ENCODE peak calls at places on chromosomes 6 and 20, in six cellular contexts. O, S, U, J, E and B are unnamed samples. For H3K4me1, the result is how much of the 10 kb centered on the place peaks cover.

GRCh38 chr6:149202967-149203366 is 114.5 kb upstream of the TAB2 start:
- DNase-seq in U (no peak), S (no peak), E (no peak), J (no peak), O (no peak), B (no peak)

GRCh38 chr6:34671801-34672656 is 24.5 kb downstream of the ILRUN start:
- DNase-seq in O (no peak), J (no peak), S (peak), E (no peak), U (no peak), B (no peak)

GRCh38 chr20:8183526-8183925 is 51.5 kb downstream of the PLCB1 start:
- DNase-seq in S (no peak), J (no peak), O (no peak), U (no peak), E (no peak), B (no peak)

GRCh38 chr6:45697605-45698004 is 318.1 kb downstream of the CLIC5 start:
- DNase-seq in O (no peak), E (no peak), J (no peak), U (no peak), S (no peak), B (no peak)

GRCh38 chr6:24961852-24962251 is 26.1 kb upstream of the RIPOR2 start:
- DNase-seq in U (no peak), S (no peak), J (no peak), O (no peak), E (no peak), B (no peak)

GRCh38 chr6:109718991-109719390 is 27.9 kb downstream of the FIG4 start:
- DNase-seq in E (no peak), U (no peak), O (no peak), J (no peak), S (no peak), B (no peak)

GRCh38 chr6:149363154-149363553 is 36.9 kb upstream of the SUMO4 start:
- DNase-seq in J (no peak), S (no peak), E (no peak), O (no peak), U (no peak), B (no peak)

GRCh38 chr20:62160876-62161275 is 17.3 kb downstream of the SS18L1 start:
- DNase-seq in S (no peak), O (no peak), J (no peak), E (no peak), U (peak), B (no peak)

GRCh38 chr6:63643862-63644261 is 8.3 kb downstream of the PHF3 start:
- DNase-seq in E (no peak), S (no peak), U (no peak), O (no peak), J (no peak), B (no peak)

GRCh38 chr20:37345339-37346231 is at the start of gene SRC:
- DNase-seq in S (peak), J (peak), O (peak), E (peak), U (peak), B (peak)

GRCh38 chr6:157821342-157822033 is 1.6 kb upstream of the SNX9 start:
- DNase-seq in S (no peak), E (no peak), U (no peak), J (no peak), O (no peak), B (no peak)

GRCh38 chr20:57397004-57397692 is 6.0 kb downstream of the RBM38 start:
- DNase-seq in J (no peak), O (no peak), E (peak), U (peak), S (peak), B (no peak)

GRCh38 chr6:14676084-14676483 is 558.5 kb downstream of the CD83 start:
- DNase-seq in O (no peak), J (no peak), U (no peak), E (no peak), S (no peak), B (no peak)

GRCh38 chr6:22457986-22458385 is 111.4 kb upstream of the HDGFL1 start:
- DNase-seq in U (no peak), O (no peak), S (no peak), E (no peak), J (no peak), B (no peak)

GRCh38 chr6:90375681-90376439 is 79.2 kb upstream of the BACH2 start:
- DNase-seq in U (no peak), O (no peak), E (peak), J (no peak), S (no peak), B (no peak)

GRCh38 chr6:138637822-138638221 is 135.7 kb upstream of the CCDC28A start:
- DNase-seq in O (no peak), U (no peak), E (no peak), J (no peak), S (no peak), B (no peak)

GRCh38 chr6:73263570-73263909 is 544 bp upstream of the KHDC1 start:
- DNase-seq in J (no peak), O (no peak), S (no peak), E (no peak), U (no peak), B (no peak)

GRCh38 chr20:51311636-51312479 is 230.7 kb downstream of the NFATC2 start:
- DNase-seq in S (no peak), O (no peak), U (no peak), E (no peak), J (no peak), B (no peak)

GRCh38 chr6:82144852-82145332 is 102.7 kb downstream of the IBTK start:
- DNase-seq in J (peak), S (no peak), U (no peak), O (peak), E (peak), B (peak)

GRCh38 chr6:19891446-19891845 is 54.3 kb downstream of the ID4 start:
- DNase-seq in J (no peak), S (no peak), E (no peak), O (no peak), U (no peak), B (no peak)

GRCh38 chr6:2485116-2485515 is 239.7 kb upstream of the GMDS start:
- DNase-seq in E (peak), S (no peak), J (no peak), O (no peak), U (no peak), B (peak)

GRCh38 chr20:34579936-34580587 is 21.5 kb downstream of the MAP1LC3A start:
- DNase-seq in S (no peak), E (no peak), U (no peak), O (no peak), J (no peak), B (no peak)

GRCh38 chr6:79170915-79171314 is 63.6 kb downstream of the HMGN3 start:
- DNase-seq in E (no peak), S (no peak), J (no peak), O (no peak), U (no peak), B (no peak)

GRCh38 chr6:100296810-100297544 is 167.7 kb downstream of the SIM1 start:
- DNase-seq in E (no peak), O (peak), J (no peak), S (no peak), U (no peak), B (no peak)

GRCh38 chr6:98843274-98844243 is 9.2 kb downstream of the POU3F2 start:
- DNase-seq in U (no peak), J (no peak), O (no peak), S (peak), E (no peak), B (peak)

GRCh38 chr20:40108321-40108720 is 580.7 kb downstream of the MAFB start:
- DNase-seq in O (no peak), E (no peak), J (no peak), U (no peak), S (no peak), B (no peak)

GRCh38 chr20:21102691-21103311 is 3.4 kb downstream of the LINC00237 start:
- DNase-seq in U (peak), O (no peak), E (peak), J (no peak), S (peak), B (peak)

GRCh38 chr6:168344338-168344737 is 24.8 kb upstream of the DACT2 start:
- DNase-seq in E (no peak), U (no peak), S (no peak), O (no peak), J (no peak), B (no peak)

GRCh38 chr6:40956871-40957270 is 82.2 kb downstream of the UNC5CL start:
- DNase-seq in J (no peak), E (no peak), S (no peak), O (no peak), U (no peak), B (no peak)

GRCh38 chr6:112691289-112691688 is 344.2 kb downstream of the RFPL4B start:
- DNase-seq in J (no peak), O (peak), E (peak), U (no peak), S (no peak), B (no peak)

GRCh38 chr20:53157443-53158408 is 185.6 kb downstream of the TSHZ2 start:
- DNase-seq in E (peak), S (peak), U (no peak), O (peak), J (no peak), B (peak)

GRCh38 chr20:2626853-2627541 is 25.4 kb upstream of the NOP56 start:
- DNase-seq in J (no peak), E (no peak), S (no peak), O (no peak), U (no peak), B (no peak)

GRCh38 chr6:16562498-16562897 is 198.8 kb downstream of the ATXN1 start:
- DNase-seq in O (no peak), E (no peak), U (no peak), J (no peak), S (no peak), B (no peak)

GRCh38 chr6:35484921-35485392 is 11.9 kb downstream of the TEAD3 start:
- DNase-seq in O (no peak), E (no peak), U (no peak), S (no peak), J (no peak), B (no peak)

GRCh38 chr6:12472601-12473038 is 182.5 kb downstream of the EDN1 start:
- DNase-seq in J (peak), O (no peak), U (no peak), S (no peak), E (peak), B (peak)

GRCh38 chr6:108958900-108959770 is 110.9 kb downstream of the ARMC2 start:
- DNase-seq in S (no peak), J (no peak), U (no peak), E (no peak), O (no peak), B (no peak)

GRCh38 chr20:49747707-49748524 is 34.2 kb upstream of the B4GALT5 start:
- DNase-seq in U (peak), O (no peak), S (peak), J (peak), E (peak), B (peak)

GRCh38 chr6:156107514-156108150 is 652.0 kb upstream of the NOX3 start:
- DNase-seq in U (no peak), S (no peak), J (no peak), O (no peak), E (no peak), B (no peak)

DNA sequence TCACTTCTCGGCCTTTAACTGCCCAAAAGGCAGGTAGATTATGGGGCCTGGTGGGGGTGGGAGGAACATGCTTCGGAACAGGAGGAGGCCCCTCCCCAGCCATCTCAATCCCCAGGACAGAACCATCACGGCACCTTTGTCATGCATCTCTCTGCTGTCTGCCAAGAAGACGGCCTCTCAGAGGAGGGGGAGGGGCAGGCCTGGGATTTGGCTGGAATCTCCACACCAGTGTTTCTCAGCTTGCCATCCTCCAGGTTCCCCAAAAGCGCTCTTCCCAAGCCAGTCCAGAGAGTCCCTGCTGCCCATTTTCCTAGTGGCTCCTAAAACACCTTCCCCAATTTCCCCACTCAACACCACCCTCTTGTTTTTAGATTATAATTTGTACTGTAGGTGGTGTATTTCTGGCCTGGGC is 2.5 kb upstream of the POU5F1 start:
- DNase-seq in S (no peak), E (no peak), J (no peak), U (no peak), O (no peak), B (no peak)
- H3K4me1 ChIP-seq in S (under half), E (under half), J (under half), U (under half), O (under half), B (under half)

GRCh38 chr20:35699914-35700624 is 864 bp downstream of the ROMO1 start:
- DNase-seq in E (no peak), J (no peak), U (no peak), S (no peak), O (no peak), B (no peak)

GRCh38 chr20:35700625-35701148 is 1.5 kb downstream of the ROMO1 start:
- DNase-seq in J (no peak), S (no peak), O (peak), E (no peak), U (no peak), B (no peak)

GRCh38 chr20:35704514-35705261 is 5.5 kb downstream of the ROMO1 start:
- DNase-seq in U (no peak), J (no peak), O (no peak), S (no peak), E (no peak), B (no peak)

GRCh38 chr20:35702051-35702823 is 3.0 kb downstream of the ROMO1 start:
- DNase-seq in S (peak), O (no peak), J (no peak), U (no peak), E (no peak), B (no peak)

DNA sequence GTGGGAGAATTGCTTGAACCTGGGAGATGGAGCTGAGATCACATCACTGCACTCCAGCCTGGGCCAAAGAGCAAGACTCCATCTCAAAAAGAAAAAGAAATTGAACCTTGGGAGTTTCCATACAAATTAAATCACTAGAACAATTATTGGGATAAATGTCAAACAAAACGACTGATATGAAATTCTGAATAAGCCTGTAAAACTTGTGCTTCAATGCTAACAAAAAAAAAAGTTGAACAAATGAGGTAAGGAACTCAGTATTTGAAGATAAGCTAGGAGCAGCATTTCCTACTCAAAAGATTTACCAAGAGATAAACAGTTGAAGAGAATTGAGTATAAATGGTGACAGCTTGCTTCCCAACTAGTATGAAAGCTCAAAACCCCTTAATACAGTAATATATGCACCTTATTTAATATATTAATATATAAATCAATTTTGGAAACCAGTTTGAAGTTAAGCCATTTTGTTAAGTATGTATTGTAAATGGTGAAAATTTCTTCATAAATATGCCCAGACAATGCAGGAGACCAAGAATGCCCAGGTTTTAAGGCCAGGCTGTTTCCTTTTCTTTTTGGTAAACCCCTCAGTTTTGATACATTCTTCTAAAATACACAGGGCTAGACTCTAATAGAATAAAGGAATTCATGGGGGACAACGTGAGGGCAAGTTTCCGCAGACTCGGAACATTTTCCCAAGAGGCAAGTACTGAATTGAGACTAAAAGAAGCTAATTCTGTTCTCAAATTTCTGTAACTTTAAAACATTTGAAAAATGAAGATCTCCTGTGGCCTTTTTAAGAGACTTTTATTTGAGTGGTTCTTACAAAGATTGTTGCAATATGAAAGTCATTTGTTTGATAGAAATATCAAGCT is 3.9 kb downstream of the ROMO1 start:
- DNase-seq in U (no peak), O (no peak), E (no peak), J (no peak), S (no peak), B (no peak)
- H3K27ac ChIP-seq in U (no peak), O (no peak), E (no peak), J (no peak), S (no peak), B (no peak)

DNA sequence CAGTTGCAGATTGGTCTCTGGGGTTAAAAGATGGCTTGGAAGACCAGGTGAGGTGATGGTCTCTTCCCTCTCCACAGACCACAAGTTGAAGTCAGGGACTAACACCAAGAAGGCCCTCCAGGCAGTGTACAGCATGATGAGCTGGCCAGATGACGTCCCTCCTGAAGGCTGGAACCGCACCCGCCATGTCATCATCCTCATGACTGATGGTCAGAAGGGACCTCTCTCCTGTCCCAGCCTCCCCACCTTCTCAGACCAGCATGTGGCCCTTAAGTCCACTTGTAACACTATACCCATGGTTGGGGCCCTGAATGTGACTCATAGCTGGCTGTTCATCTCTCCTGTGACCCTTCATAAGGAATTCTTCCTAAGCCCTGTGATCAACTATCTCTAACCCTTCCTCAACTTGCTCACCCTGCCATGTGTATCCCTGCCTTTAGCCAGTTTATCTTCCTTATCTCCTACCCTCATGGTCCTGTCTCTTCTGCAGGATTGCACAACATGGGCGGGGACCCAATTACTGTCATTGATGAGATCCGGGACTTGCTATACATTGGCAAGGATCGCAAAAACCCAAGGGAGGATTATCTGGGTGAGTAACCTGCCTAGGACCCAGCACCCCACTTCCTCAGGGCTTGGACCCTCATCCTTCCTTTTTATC is 3.0 kb downstream of the CFB start:
- DNase-seq in E (peak), U (no peak), S (peak), O (no peak), J (no peak), B (no peak)
- TF ChIP-seq POLR2A in E (no peak), U (no peak), S (no peak), O (no peak), J (no peak), B (no peak)

GRCh38 chr6:6700421-6700820 is 111.9 kb downstream of the LY86 start:
- DNase-seq in S (no peak), U (no peak), J (no peak), O (no peak), E (no peak), B (peak)

GRCh38 chr6:6697620-6698019 is 109.1 kb downstream of the LY86 start:
- DNase-seq in S (no peak), E (no peak), O (no peak), U (no peak), J (no peak), B (no peak)

GRCh38 chr6:6701864-6702263 is 113.3 kb downstream of the LY86 start:
- DNase-seq in E (no peak), S (no peak), O (no peak), J (no peak), U (no peak), B (no peak)

GRCh38 chr6:6700871-6701270 is 112.4 kb downstream of the LY86 start:
- DNase-seq in U (no peak), O (no peak), J (no peak), E (no peak), S (no peak), B (no peak)

GRCh38 chr6:6699741-6700367 is 111.3 kb downstream of the LY86 start:
- DNase-seq in S (no peak), U (peak), J (peak), O (peak), E (peak), B (peak)
- H3K4me1 ChIP-seq in S (under half), U (under half), J (under half), O (under half), E (under half), B (under half)

DNA sequence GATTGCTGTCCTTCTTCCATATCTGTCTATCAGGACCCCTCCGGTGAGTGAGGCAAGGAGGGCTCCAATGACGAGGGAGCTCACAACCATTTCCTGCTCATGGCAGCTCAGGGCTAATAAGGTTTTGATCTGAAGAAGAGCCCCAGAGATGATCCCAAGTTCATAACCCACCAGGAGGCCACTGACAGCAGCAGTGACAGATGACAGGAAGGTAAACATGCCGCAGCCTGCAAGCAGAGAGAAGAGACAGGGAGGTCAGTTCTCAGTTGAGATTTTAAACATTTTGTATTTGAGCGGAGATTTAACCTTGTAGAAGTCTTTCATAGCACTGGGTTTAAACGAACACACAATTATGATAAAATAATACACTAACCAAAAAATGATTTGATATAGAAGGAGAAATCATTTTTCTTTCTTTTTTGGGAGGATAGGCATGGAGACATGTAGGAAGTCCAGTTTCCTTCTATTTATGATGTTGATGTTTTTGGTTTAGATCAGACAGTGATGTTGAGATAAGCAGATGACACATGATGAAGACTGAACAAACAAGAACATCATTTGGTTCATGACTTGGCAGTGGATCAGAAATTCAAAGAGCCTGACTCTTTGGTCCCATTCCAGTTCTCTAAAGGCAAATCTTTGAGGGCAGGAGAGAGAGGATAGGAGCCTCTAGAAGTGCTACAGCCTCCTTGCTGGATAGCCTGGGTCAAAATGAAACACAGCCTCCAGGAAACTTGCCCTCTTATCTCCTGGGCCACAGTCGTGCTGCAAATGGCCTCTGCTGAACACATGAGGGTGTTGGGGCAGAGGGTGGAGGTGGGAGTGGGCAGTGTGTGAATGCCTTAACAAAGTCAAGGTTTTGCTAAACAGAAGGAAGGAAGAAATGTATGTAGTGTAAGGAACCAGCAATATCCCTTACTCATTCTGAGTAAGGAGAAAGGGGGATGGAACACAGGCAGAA is 22.6 kb downstream of the SLC2A12 start:
- DNase-seq in E (no peak), O (peak), J (no peak), U (no peak), S (no peak), B (no peak)
- H3K27ac ChIP-seq in E (no peak), O (peak), J (no peak), U (no peak), S (no peak), B (no peak)